ENCODE peak calls at places on chromosomes 3 and 15, in seven cellular contexts. W is kidney, A is mammary epithelial cell, C is IMR-90, J is H9, F is nephron progenitor cell, H is fibroblast of the aortic adventitia. E is an unnamed sample.

GRCh38 chr3:186847437-186847836 is 4.9 kb downstream of the ADIPOQ start:
- DNase-seq in W (no peak), A (no peak), C (no peak), J (no peak), F (no peak), H (no peak), E (no peak)

GRCh38 chr3:123068227-123069020 is 1.6 kb downstream of the PDIA5 start:
- DNase-seq in W (no peak), A (no peak), C (no peak), J (peak; percentile 76), F (no peak), H (peak; percentile 29), E (no peak)

GRCh38 chr3:105762749-105763673 is 105.8 kb downstream of the CBLB start:
- DNase-seq in W (no peak), A (no peak), C (no peak), J (no peak), F (no peak), H (no peak), E (no peak)

GRCh38 chr3:189237516-189237915 is 65.7 kb downstream of the TPRG1 start:
- DNase-seq in W (no peak), A (no peak), C (no peak), J (no peak), F (no peak), H (no peak), E (no peak)

GRCh38 chr3:129490273-129490675 is 38.2 kb upstream of the RHO start:
- DNase-seq in W (peak; percentile 90), A (peak; percentile 79), C (peak; percentile 97), J (peak; percentile 90), F (peak; percentile 70), H (peak; percentile 97), E (no peak)

GRCh38 chr3:120471643-120472042 is 20.9 kb upstream of the FSTL1 start:
- DNase-seq in W (no peak), A (no peak), C (peak; percentile 68), J (no peak), F (no peak), H (peak; percentile 67), E (no peak)

GRCh38 chr15:48385031-48385430 is 53.8 kb downstream of the DUT start:
- DNase-seq in W (no peak), A (no peak), C (peak; percentile 43), J (no peak), F (no peak), H (peak; percentile 70), E (no peak)

GRCh38 chr3:25002052-25002451 is 426.0 kb upstream of the RARB start:
- DNase-seq in W (no peak), A (no peak), C (no peak), J (no peak), F (no peak), H (no peak), E (no peak)

GRCh38 chr3:161104561-161105551 is at the start of gene B3GALNT1:
- DNase-seq in W (peak; percentile 86), A (peak; percentile 39), C (peak; percentile 50), J (peak; percentile 75), F (peak; percentile 71), H (peak; percentile 77), E (peak; percentile 86)

GRCh38 chr15:57962887-57963286 is 102.6 kb downstream of the ALDH1A2 start:
- DNase-seq in W (no peak), A (peak; percentile 71), C (no peak), J (no peak), F (no peak), H (no peak), E (no peak)

GRCh38 chr15:73225358-73226015 is 143.3 kb downstream of the HCN4 start:
- DNase-seq in W (no peak), A (peak; percentile 53), C (no peak), J (peak; percentile 45), F (no peak), H (no peak), E (no peak)

GRCh38 chr3:185290266-185290665 is 36.4 kb upstream of the EHHADH start:
- DNase-seq in W (no peak), A (no peak), C (no peak), J (no peak), F (no peak), H (no peak), E (no peak)

GRCh38 chr15:71043373-71043772 is 71.9 kb upstream of the THSD4 start:
- DNase-seq in W (no peak), A (peak; percentile 95), C (peak; percentile 81), J (no peak), F (no peak), H (peak; percentile 47), E (no peak)

GRCh38 chr3:155444771-155445170 is 151.3 kb upstream of the STRIT1 start:
- DNase-seq in W (no peak), A (no peak), C (no peak), J (no peak), F (no peak), H (no peak), E (no peak)

GRCh38 chr15:35289029-35289617 is 204.0 kb upstream of the NANOGP8 start:
- DNase-seq in W (no peak), A (peak; percentile 34), C (peak; percentile 81), J (no peak), F (peak; percentile 25), H (peak; percentile 87), E (no peak)

DNA sequence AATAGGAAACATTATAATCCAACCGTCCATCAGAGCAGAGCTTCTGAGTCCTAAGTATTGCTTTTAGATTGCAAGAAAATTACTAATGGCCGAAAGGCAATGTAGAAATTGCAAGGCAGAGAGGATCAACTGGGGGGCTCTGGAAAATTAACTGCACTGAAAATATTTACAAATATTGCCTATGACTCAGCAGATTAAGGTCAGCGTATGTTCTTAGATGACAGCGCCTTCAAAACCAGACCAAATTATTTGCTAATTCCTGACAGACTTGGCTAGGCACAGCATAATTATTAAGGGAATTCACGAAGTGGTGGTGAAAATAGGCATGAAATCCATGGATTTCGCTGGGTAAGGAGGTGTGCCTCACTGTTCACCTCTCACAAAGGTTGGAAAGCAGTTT is 947.7 kb downstream of the TUSC7 start:
- DNase-seq in W (no peak), A (no peak), C (no peak), J (no peak), F (no peak), H (no peak), E (no peak)
- TF ChIP-seq CTCF in W (no peak), A (no peak), C (no peak), J (no peak), F (no peak), H (no peak), E (no peak)

DNA sequence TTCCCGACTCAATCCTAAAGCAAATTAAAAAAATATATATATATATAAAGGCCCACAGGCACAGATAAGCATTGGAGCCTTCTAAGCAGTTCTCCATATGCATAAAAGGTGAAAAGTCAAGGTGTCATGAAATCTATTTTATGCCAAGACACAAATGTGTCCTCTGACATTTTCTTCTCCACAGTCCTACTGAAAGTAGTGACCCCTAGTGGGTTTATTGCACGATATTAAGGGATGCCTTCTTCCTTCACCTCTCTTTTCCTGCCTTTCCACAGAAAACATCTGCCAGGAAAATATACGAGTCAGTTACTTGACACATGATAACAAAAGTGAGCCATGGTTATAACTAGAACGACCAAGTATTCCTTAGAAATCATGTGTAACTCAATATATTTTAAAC is 303.2 kb downstream of the TIGIT start:
- DNase-seq in W (no peak), A (no peak), C (no peak), J (no peak), F (no peak), H (no peak), E (no peak)
- TF ChIP-seq CTCF in W (no peak), A (no peak), C (peak; percentile 20), J (peak; percentile 50), F (no peak), H (peak; percentile 6), E (peak; percentile 52)

GRCh38 chr3:139521811-139522210 is 17.7 kb downstream of the RBP1 start:
- DNase-seq in W (no peak), A (no peak), C (no peak), J (no peak), F (no peak), H (no peak), E (no peak)

GRCh38 chr3:139523166-139523565 is 16.4 kb downstream of the RBP1 start:
- DNase-seq in W (no peak), A (no peak), C (no peak), J (no peak), F (no peak), H (no peak), E (no peak)

GRCh38 chr3:139523718-139524117 is 15.8 kb downstream of the RBP1 start:
- DNase-seq in W (no peak), A (no peak), C (no peak), J (no peak), F (no peak), H (no peak), E (no peak)

GRCh38 chr3:139521144-139521543 is 18.4 kb downstream of the RBP1 start:
- DNase-seq in W (no peak), A (no peak), C (no peak), J (no peak), F (no peak), H (no peak), E (no peak)

DNA sequence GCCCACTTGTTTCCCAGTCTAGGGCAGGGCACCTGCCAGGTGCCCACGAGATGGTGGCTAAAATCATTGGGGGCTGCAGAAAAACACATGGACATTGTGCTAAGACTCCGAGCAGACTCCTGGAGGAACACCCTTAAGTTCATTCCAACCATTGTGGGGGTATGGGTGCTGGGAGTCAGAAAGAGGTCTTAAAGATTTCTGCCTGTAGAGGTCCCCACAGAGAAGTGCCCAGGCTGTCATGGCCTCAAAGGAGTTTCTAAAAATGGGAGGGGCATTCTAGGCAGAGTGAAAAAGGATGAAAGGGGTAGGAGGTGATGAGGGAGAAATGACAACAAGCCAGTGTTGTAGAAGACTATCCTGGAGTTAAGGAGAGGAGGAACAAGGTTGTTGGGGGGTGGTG is 17.1 kb downstream of the RBP1 start:
- DNase-seq in W (no peak), A (no peak), C (no peak), J (peak; percentile 36), F (no peak), H (no peak), E (no peak)
- TF ChIP-seq CTCF in W (no peak), A (peak; percentile 26), C (peak; percentile 4), J (peak; percentile 59), F (no peak), H (peak; percentile 7), E (peak; percentile 9)

GRCh38 chr3:33145221-33145900 is 31.5 kb downstream of the CRTAP start:
- DNase-seq in W (no peak), A (no peak), C (no peak), J (no peak), F (no peak), H (no peak), E (no peak)

GRCh38 chr3:33146791-33147445 is 33.1 kb downstream of the CRTAP start:
- DNase-seq in W (no peak), A (no peak), C (peak; percentile 61), J (no peak), F (no peak), H (peak; percentile 76), E (no peak)

GRCh38 chr3:33141006-33141405 is 27.2 kb downstream of the CRTAP start:
- DNase-seq in W (no peak), A (no peak), C (no peak), J (no peak), F (no peak), H (no peak), E (no peak)

GRCh38 chr3:33145901-33146580 is 32.2 kb downstream of the CRTAP start:
- DNase-seq in W (no peak), A (no peak), C (no peak), J (no peak), F (no peak), H (no peak), E (no peak)

DNA sequence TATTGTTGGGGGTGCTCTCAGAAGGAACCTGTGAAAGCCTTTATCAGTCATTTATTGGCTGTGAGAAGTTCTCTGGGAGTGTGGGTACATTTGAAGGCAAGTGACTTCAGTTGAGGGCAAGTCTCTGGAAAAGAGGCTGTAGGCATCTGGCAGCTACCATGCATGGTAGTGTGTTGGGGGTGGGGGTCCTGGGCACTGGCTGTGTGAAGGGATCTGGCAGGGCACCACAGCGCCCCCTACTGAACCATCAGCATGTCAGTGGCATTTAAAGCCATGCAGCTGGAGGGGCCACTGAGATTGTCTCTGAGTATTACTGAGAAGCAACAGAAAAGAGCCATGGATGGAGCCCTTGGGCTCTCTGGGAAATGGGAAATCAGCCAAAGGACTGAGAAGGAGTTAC is 30.6 kb downstream of the CRTAP start:
- DNase-seq in W (no peak), A (no peak), C (no peak), J (peak; percentile 79), F (peak; percentile 14), H (no peak), E (no peak)
- TF ChIP-seq CTCF in W (no peak), A (peak; percentile 27), C (peak; percentile 18), J (peak; percentile 89), F (no peak), H (peak; percentile 21), E (peak; percentile 66)